ENCODE peak calls at places on chromosomes 12 and 14, in eight cellular contexts. J is GM23248, Q is HCT116, S is PC-9, T is hepatocyte, O is MM.1S, G is OCI-LY7, F is PC-3. M is an unnamed sample. For H3K9me2 and H3K9me3, the result is how much of the 10 kb centered on the place peaks cover.

GRCh38 chr14:95385701-95386100 is 66.0 kb upstream of the CLMN start:
- DNase-seq in J (no peak), Q (no peak), S (no peak), T (no peak), O (no peak), G (no peak), F (no peak), M (no peak)

GRCh38 chr14:38944691-38945090 is 158.3 kb downstream of the SEC23A start:
- DNase-seq in J (no peak), Q (no peak), S (no peak), T (no peak), O (no peak), G (no peak), F (no peak), M (no peak)

GRCh38 chr14:36591482-36591881 is 9.1 kb upstream of the NKX2-8 start:
- DNase-seq in J (no peak), Q (no peak), S (no peak), T (no peak), O (no peak), G (no peak), F (peak), M (no peak)

GRCh38 chr14:34843011-34843554 is 32.1 kb downstream of the BAZ1A start:
- DNase-seq in J (peak), Q (no peak), S (no peak), T (no peak), O (no peak), G (no peak), F (peak), M (no peak)

GRCh38 chr12:121668750-121669524 is 517 bp downstream of the MORN3 start:
- DNase-seq in J (peak), Q (no peak), S (no peak), T (peak), O (no peak), G (peak), F (peak), M (peak)

GRCh38 chr12:99960312-99960711 is 24.4 kb downstream of the ANKS1B start:
- DNase-seq in J (no peak), Q (no peak), S (no peak), T (no peak), O (no peak), G (no peak), F (peak), M (no peak)

GRCh38 chr14:59849371-59850130 is 21.0 kb downstream of the RTN1 start:
- DNase-seq in J (no peak), Q (no peak), S (no peak), T (no peak), O (no peak), G (no peak), F (no peak), M (no peak)

GRCh38 chr12:105386431-105386830 is 55.9 kb downstream of the C12orf75 start:
- DNase-seq in J (no peak), Q (no peak), S (no peak), T (no peak), O (no peak), G (no peak), F (no peak), M (no peak)

GRCh38 chr14:23054000-23054811 is 3.1 kb downstream of the CDH24 start:
- DNase-seq in J (no peak), Q (no peak), S (no peak), T (no peak), O (no peak), G (peak), F (no peak), M (peak)

GRCh38 chr12:88207921-88208640 is 66.0 kb downstream of the TMTC3 start:
- DNase-seq in J (peak), Q (no peak), S (no peak), T (no peak), O (no peak), G (no peak), F (no peak), M (no peak)

GRCh38 chr12:111284709-111285108 is 84.2 kb downstream of the PHETA1 start:
- DNase-seq in J (no peak), Q (no peak), S (no peak), T (no peak), O (no peak), G (no peak), F (no peak), M (no peak)

GRCh38 chr14:59283380-59283779 is 94.9 kb downstream of the DAAM1 start:
- DNase-seq in J (peak), Q (no peak), S (peak), T (no peak), O (no peak), G (no peak), F (peak), M (no peak)

GRCh38 chr12:19884081-19884480 is 444.8 kb downstream of the AEBP2 start:
- DNase-seq in J (no peak), Q (no peak), S (no peak), T (no peak), O (no peak), G (no peak), F (no peak), M (no peak)

GRCh38 chr14:52950410-52950897 is 396 bp downstream of the FERMT2 start:
- DNase-seq in J (peak), Q (no peak), S (no peak), T (peak), O (no peak), G (no peak), F (no peak), M (no peak)

GRCh38 chr14:56207626-56208297 is 89.6 kb downstream of the PELI2 start:
- DNase-seq in J (peak), Q (no peak), S (no peak), T (peak), O (no peak), G (no peak), F (peak), M (peak)

GRCh38 chr14:69485261-69485660 is 733 bp downstream of the PLEKHD1 start:
- DNase-seq in J (no peak), Q (no peak), S (no peak), T (no peak), O (no peak), G (no peak), F (no peak), M (no peak)

GRCh38 chr12:67929373-67929772 is 59.9 kb upstream of the IFNG-AS1 start:
- DNase-seq in J (no peak), Q (no peak), S (peak), T (no peak), O (no peak), G (no peak), F (peak), M (no peak)

GRCh38 chr14:68977741-68978549 is 1.2 kb downstream of the ACTN1 start:
- DNase-seq in J (peak), Q (no peak), S (peak), T (peak), O (no peak), G (no peak), F (peak), M (no peak)

GRCh38 chr14:77761205-77761931 is 412 bp upstream of the SNW1 start:
- DNase-seq in J (peak), Q (no peak), S (peak), T (peak), O (no peak), G (peak), F (peak), M (peak)

GRCh38 chr12:120190386-120190785 is 4.1 kb downstream of the GCN1 start:
- DNase-seq in J (no peak), Q (no peak), S (no peak), T (no peak), O (no peak), G (no peak), F (no peak), M (no peak)

GRCh38 chr14:101251812-101252442 is 309.4 kb upstream of the DIO3 start:
- DNase-seq in J (no peak), Q (no peak), S (no peak), T (no peak), O (no peak), G (no peak), F (no peak), M (no peak)

GRCh38 chr14:95695913-95696312 is 9.7 kb downstream of the TCL1B start:
- DNase-seq in J (no peak), Q (no peak), S (no peak), T (no peak), O (no peak), G (peak), F (no peak), M (peak)

GRCh38 chr14:95507174-95507573 is 9.3 kb downstream of the SYNE3 start:
- DNase-seq in J (peak), Q (no peak), S (peak), T (peak), O (no peak), G (no peak), F (peak), M (no peak)

GRCh38 chr12:109296431-109296830 is 12.7 kb downstream of the FOXN4 start:
- DNase-seq in J (no peak), Q (no peak), S (no peak), T (no peak), O (no peak), G (no peak), F (no peak), M (no peak)

GRCh38 chr14:24057867-24058259 is 6.1 kb downstream of the CARMIL3 start:
- DNase-seq in J (no peak), Q (no peak), S (no peak), T (no peak), O (no peak), G (no peak), F (no peak), M (no peak)

GRCh38 chr14:96053600-96054381 is 14.6 kb downstream of the C14orf132 start:
- DNase-seq in J (peak), Q (no peak), S (peak), T (peak), O (no peak), G (no peak), F (peak), M (peak)

GRCh38 chr14:84006643-84007137 is 1523.3 kb upstream of the FLRT2 start:
- DNase-seq in J (no peak), Q (no peak), S (no peak), T (no peak), O (no peak), G (no peak), F (peak), M (no peak)

GRCh38 chr12:54028324-54029201 is at the start of gene HOXC6:
- DNase-seq in J (peak), Q (no peak), S (no peak), T (peak), O (no peak), G (peak), F (peak), M (peak)

GRCh38 chr12:110647669-110648068 is 33.7 kb downstream of the TCTN1 start:
- DNase-seq in J (no peak), Q (no peak), S (no peak), T (no peak), O (peak), G (peak), F (no peak), M (peak)

GRCh38 chr12:69588527-69588926 is 3.3 kb downstream of the CCT2 start:
- DNase-seq in J (no peak), Q (no peak), S (no peak), T (no peak), O (no peak), G (no peak), F (no peak), M (no peak)

GRCh38 chr14:76918751-76919421 is 92.7 kb downstream of the LRRC74A start:
- DNase-seq in J (peak), Q (peak), S (peak), T (peak), O (no peak), G (no peak), F (peak), M (no peak)

GRCh38 chr12:113808095-113808951 is 157.8 kb downstream of the RBM19 start:
- DNase-seq in J (no peak), Q (no peak), S (no peak), T (peak), O (no peak), G (no peak), F (no peak), M (no peak)

GRCh38 chr12:3076730-3077571 is at the start of gene TSPAN9:
- DNase-seq in J (peak), Q (no peak), S (peak), T (peak), O (peak), G (peak), F (peak), M (no peak)

GRCh38 chr12:102426599-102427541 is 53.5 kb downstream of the IGF1 start:
- DNase-seq in J (peak), Q (no peak), S (no peak), T (no peak), O (no peak), G (no peak), F (no peak), M (no peak)

GRCh38 chr14:98458702-98459101 is 813.3 kb downstream of the BCL11B start:
- DNase-seq in J (no peak), Q (no peak), S (no peak), T (no peak), O (no peak), G (no peak), F (no peak), M (no peak)
- H3K9me2 ChIP-seq in J (under half), Q (under half), S (under half), T (under half), O (under half), G (under half), F (under half), M (under half)

GRCh38 chr12:64931321-64931720 is 106.9 kb downstream of the TBC1D30 start:
- DNase-seq in J (no peak), Q (no peak), S (no peak), T (no peak), O (no peak), G (no peak), F (no peak), M (no peak)
- H3K9me3 ChIP-seq in J (under half), Q (under half), S (under half), T (under half), O (under half), G (under half), F (under half), M (under half)

DNA sequence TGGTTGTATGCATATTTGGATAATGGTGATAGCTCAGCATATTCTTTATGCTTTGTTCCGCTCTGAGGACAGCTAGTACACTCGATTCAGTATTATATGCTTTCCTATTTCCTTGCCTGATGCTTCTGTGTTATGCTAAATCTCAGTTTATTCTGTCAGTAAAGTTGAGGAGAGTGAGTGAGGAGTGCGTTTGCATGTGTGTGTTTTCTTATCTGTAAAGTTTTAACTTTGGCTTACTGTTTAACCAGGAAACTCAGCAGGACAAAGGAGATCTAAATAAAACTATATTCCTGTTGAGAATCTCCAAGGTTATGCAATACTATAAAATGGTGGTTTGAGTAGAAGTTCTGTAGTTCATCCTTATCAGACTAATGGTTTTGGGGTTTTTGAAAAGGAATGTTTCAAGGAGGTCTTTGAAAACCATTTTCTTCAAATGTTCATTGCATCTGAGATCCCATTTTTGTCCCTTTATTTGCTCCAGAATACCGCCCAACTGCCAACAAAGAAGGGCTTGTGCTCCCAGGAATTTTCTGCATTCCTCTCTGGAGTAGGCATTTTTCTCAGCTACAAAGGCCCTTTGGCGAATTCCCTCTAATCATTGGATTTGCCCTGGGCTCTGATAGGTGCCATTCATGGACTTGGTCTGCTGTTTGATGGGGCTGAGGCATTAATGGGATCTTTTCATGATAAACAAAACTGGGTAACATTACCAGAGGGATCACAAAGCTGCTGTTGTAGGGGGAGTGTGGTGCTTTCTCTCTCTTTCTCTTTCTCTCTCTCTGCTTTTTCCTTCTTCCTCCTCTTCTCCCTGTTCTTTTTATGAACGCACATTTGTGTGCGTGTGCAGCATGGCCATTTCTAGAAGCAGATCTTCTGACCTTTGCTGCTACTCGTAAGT is 71.7 kb downstream of the HMGA2 start:
- DNase-seq in J (no peak), Q (peak), S (no peak), T (peak), O (no peak), G (no peak), F (peak), M (no peak)
- H3K9me2 ChIP-seq in J (under half), Q (under half), S (under half), T (under half), O (under half), G (under half), F (under half), M (under half)

GRCh38 chr12:133156125-133156690 is 25.1 kb upstream of the ZNF268 start:
- DNase-seq in J (peak), Q (no peak), S (no peak), T (no peak), O (no peak), G (no peak), F (no peak), M (no peak)
- H3K9me3 ChIP-seq in J (under half), Q (under half), S (under half), T (half or more), O (under half), G (half or more), F (half or more), M (half or more)

GRCh38 chr12:52280796-52281560 is 6.5 kb downstream of the KRT86 start:
- DNase-seq in J (peak), Q (peak), S (peak), T (peak), O (no peak), G (no peak), F (peak), M (no peak)
- H3K9me2 ChIP-seq in J (under half), Q (under half), S (under half), T (under half), O (under half), G (under half), F (under half), M (under half)

GRCh38 chr12:132965796-132966195 is 9.7 kb upstream of the ZNF605 start:
- DNase-seq in J (no peak), Q (no peak), S (no peak), T (no peak), O (no peak), G (no peak), F (no peak), M (no peak)
- H3K9me3 ChIP-seq in J (under half), Q (under half), S (under half), T (under half), O (under half), G (under half), F (under half), M (under half)

M was measured in Karpas-422.